ENCODE peak calls at places on chromosomes 1 and 21, in four cellular contexts. U, Y, H and X are unnamed samples.

GRCh38 chr1:200641175-200641489 is 20.6 kb upstream of the KIF14 start:
- DNase-seq in U (no peak), Y (no peak), H (no peak), X (no peak)

GRCh38 chr1:167789501-167789900 is 67.7 kb downstream of the MPZL1 start:
- DNase-seq in U (no peak), Y (no peak), H (peak; percentile 88), X (no peak)

GRCh38 chr1:98232678-98233077 is 311.8 kb upstream of the DPYD start:
- DNase-seq in U (no peak), Y (no peak), H (no peak), X (no peak)

GRCh38 chr1:16984717-16985116 is 4.3 kb upstream of the MFAP2 start:
- DNase-seq in U (no peak), Y (peak; percentile 79), H (peak; percentile 92), X (peak; percentile 45)

GRCh38 chr1:88768816-88769215 is 84.7 kb downstream of the PKN2 start:
- DNase-seq in U (no peak), Y (no peak), H (no peak), X (no peak)

GRCh38 chr1:112304612-112305011 is 91.4 kb upstream of the CTTNBP2NL start:
- DNase-seq in U (no peak), Y (no peak), H (no peak), X (no peak)

GRCh38 chr21:18608226-18608625 is 204.6 kb upstream of the TMPRSS15 start:
- DNase-seq in U (no peak), Y (no peak), H (no peak), X (no peak)

GRCh38 chr21:45255381-45256020 is 32.2 kb downstream of the POFUT2 start:
- DNase-seq in U (peak; percentile 36), Y (no peak), H (peak; percentile 26), X (no peak)

GRCh38 chr1:12135612-12136011 is 31.2 kb upstream of the TNFRSF1B start:
- DNase-seq in U (no peak), Y (peak; percentile 62), H (peak; percentile 31), X (no peak)

GRCh38 chr1:246795094-246795671 is 71.0 kb downstream of the SCCPDH start:
- DNase-seq in U (no peak), Y (no peak), H (no peak), X (no peak)

GRCh38 chr1:162040657-162041056 is 17.0 kb upstream of the OLFML2B start:
- DNase-seq in U (no peak), Y (no peak), H (peak; percentile 43), X (no peak)

GRCh38 chr1:36856126-36856525 is 178.2 kb downstream of the GRIK3 start:
- DNase-seq in U (no peak), Y (no peak), H (no peak), X (no peak)

GRCh38 chr21:45256912-45257672 is 30.6 kb downstream of the POFUT2 start:
- DNase-seq in U (no peak), Y (no peak), H (no peak), X (no peak)

GRCh38 chr21:41766883-41767605 is at the start of gene RIPK4:
- DNase-seq in U (peak; percentile 58), Y (no peak), H (peak; percentile 93), X (peak; percentile 94)

GRCh38 chr1:32014199-32014936 is 700 bp downstream of the KHDRBS1 start:
- DNase-seq in U (peak; percentile 23), Y (peak; percentile 64), H (peak; percentile 48), X (peak; percentile 54)

GRCh38 chr1:32899586-32900296 is 1.4 kb downstream of the TMEM54 start:
- DNase-seq in U (no peak), Y (peak; percentile 58), H (no peak), X (peak; percentile 60)

GRCh38 chr1:201098992-201099391 is 13.2 kb downstream of the CACNA1S start:
- DNase-seq in U (no peak), Y (no peak), H (no peak), X (no peak)

GRCh38 chr1:227938911-227939790 is 8.6 kb downstream of the WNT9A start:
- DNase-seq in U (no peak), Y (no peak), H (no peak), X (no peak)

GRCh38 chr1:30417001-30417700 is 306.2 kb downstream of the MATN1 start:
- DNase-seq in U (no peak), Y (no peak), H (no peak), X (no peak)

GRCh38 chr1:82934069-82934468 is 1064.9 kb downstream of the TTLL7 start:
- DNase-seq in U (no peak), Y (peak; percentile 30), H (no peak), X (no peak)

GRCh38 chr1:203173156-203173555 is 2.5 kb downstream of the MYBPH start:
- DNase-seq in U (no peak), Y (peak; percentile 2), H (no peak), X (no peak)

GRCh38 chr1:96971439-96971838 is 249.9 kb downstream of the PTBP2 start:
- DNase-seq in U (no peak), Y (no peak), H (no peak), X (no peak)

GRCh38 chr1:96967311-96967710 is 245.7 kb downstream of the PTBP2 start:
- DNase-seq in U (no peak), Y (no peak), H (no peak), X (no peak)

GRCh38 chr1:96966536-96967138 is 245.1 kb downstream of the PTBP2 start:
- DNase-seq in U (peak; percentile 59), Y (peak; percentile 62), H (peak; percentile 60), X (peak; percentile 43)

GRCh38 chr1:96969656-96970163 is 248.1 kb downstream of the PTBP2 start:
- DNase-seq in U (no peak), Y (no peak), H (no peak), X (no peak)

DNA sequence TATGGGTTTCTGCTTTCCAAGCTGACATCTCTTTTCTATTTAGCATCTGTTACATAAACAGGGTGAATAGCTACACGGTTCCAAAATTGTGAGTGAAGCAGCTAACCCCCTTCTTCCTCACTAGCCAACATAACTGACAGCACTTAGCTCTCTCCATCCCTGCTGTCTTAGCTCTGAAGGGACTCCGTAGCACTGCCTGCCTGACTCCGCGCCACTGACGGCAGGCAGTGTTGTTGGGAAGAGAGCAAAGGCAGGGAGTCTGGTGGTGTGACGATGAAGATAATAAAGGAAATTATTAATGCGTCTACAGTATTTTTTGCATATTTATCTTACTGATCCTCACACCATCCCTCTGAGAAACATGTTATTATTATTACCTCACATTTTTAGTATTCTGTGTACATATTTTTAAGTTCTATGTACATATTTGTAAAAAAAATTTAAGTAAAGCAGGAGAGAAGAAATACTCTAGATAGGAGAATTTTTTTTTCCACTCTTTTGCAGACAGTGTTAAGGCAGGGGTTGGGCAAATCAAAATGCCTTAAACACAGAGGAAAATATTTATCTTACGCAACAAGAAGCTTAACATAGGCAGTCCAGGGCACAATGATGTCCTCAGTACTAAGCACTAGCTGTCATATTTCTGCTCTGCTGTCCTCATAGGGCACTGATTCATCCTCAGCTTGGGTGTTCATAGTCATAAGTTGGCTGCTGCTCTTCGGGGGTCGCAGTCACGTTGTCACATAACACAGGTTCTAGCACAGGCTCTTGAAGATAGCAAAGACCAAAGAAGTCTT is 247.2 kb downstream of the PTBP2 start:
- DNase-seq in U (no peak), Y (no peak), H (no peak), X (no peak)
- H3K27ac ChIP-seq in U (no peak overlapping the region), Y (no peak overlapping the region), H (no peak overlapping the region), X (no peak overlapping the region)

GRCh38 chr21:38290809-38291208 is 34.0 kb downstream of the KCNJ15 start:
- DNase-seq in U (no peak), Y (no peak), H (no peak), X (no peak)
- H3K4me1 ChIP-seq in U (peaks cover 7% of the 10 kb centered on the region), Y (peaks cover 32% of the 10 kb centered on the region), H (peaks cover 48% of the 10 kb centered on the region), X (no peaks in the 10 kb centered on the region)

GRCh38 chr1:193786996-193787546 is 600.7 kb upstream of the B3GALT2 start:
- DNase-seq in U (no peak), Y (no peak), H (no peak), X (no peak)

GRCh38 chr1:193786041-193786440 is 599.6 kb upstream of the B3GALT2 start:
- DNase-seq in U (no peak), Y (no peak), H (no peak), X (no peak)
- H3K27ac ChIP-seq in U (no peak overlapping the region), Y (no peak overlapping the region), H (no peak overlapping the region), X (no peak overlapping the region)

GRCh38 chr1:75785964-75786853 is at the start of gene RABGGTB:
- DNase-seq in U (peak; percentile 91), Y (peak; percentile 96), H (peak; percentile 91), X (peak; percentile 92)
- H3K4me1 ChIP-seq in U (peaks cover 45% of the 10 kb centered on the region), Y (peaks cover 53% of the 10 kb centered on the region), H (peaks cover 14% of the 10 kb centered on the region), X (peaks cover 27% of the 10 kb centered on the region)

DNA sequence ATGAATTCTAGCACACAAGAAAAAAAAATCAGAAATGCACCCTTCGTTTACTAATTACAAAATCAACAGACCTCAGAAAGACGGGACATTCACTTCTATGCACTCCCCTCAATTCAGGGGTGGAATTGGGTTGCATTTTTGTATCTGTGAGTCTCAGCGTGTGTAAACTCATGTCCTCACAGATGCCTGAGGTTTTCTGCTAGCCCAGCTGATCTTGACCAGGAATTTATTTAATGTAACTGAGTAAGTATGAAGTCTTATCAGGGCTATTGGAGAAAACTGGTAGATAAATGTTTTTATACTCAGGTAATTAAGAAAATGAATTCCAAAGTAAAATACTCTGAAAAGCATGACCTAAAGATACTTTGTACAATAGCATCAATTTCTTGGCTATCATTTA is 167.7 kb downstream of the RUNX1 start:
- DNase-seq in U (no peak), Y (no peak), H (no peak), X (no peak)
- H3K27ac ChIP-seq in U (no peak overlapping the region), Y (no peak overlapping the region), H (peak overlapping the region; percentile 97), X (no peak overlapping the region)

DNA sequence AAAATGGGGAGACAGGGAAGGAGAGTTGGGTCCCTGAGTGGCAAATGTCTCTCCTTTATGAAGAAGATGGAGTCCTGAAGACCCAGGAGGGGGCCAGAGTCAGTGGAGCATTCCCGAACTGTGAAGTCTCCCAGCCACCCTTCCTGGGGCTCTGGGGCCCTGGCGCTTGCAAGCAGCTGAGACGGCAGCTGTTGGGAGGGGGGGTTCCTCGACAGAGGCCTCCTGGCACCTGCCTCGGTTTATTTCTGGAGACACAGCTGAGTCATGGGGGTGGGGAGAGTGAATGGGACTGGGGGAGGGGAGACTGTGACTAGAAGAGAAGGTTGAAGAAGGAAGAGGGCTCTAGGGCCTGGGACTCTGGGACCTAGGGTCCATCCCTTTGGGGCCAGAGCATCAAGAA is 14.0 kb downstream of the NES start:
- DNase-seq in U (no peak), Y (peak; percentile 87), H (no peak), X (no peak)
- H3K4me1 ChIP-seq in U (peaks cover 26% of the 10 kb centered on the region), Y (peaks cover 88% of the 10 kb centered on the region), H (peaks cover 35% of the 10 kb centered on the region), X (peaks cover 6% of the 10 kb centered on the region)

DNA sequence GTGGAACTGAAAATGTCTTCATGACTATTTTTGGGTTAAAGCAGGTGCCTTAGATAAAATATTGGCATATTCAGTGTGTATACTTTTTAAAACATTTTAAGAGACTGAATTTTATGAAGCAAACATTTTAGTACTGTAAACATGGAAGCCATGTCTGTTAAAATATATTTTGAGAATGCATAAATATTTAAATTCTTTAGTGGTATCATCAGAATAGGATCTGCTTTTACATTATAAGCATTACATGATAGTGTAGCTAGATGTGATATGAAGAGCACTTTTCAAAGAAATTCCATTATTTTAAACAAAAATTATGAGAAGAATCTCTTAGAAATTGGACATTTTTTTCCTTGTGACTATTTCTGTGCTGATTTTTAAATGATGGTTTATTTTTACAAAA is 48.1 kb upstream of the C1orf146 start:
- DNase-seq in U (no peak), Y (no peak), H (no peak), X (no peak)
- H3K27ac ChIP-seq in U (no peak overlapping the region), Y (no peak overlapping the region), H (no peak overlapping the region), X (no peak overlapping the region)